ENCODE peak calls at places on chromosomes 2 and 18, in ten cellular contexts. W, A, M, H, G, D, P, R, Y and B are unnamed samples.

GRCh38 chr2:11842324-11842723 is 95.9 kb downstream of the LPIN1 start:
- DNase-seq in W (no peak), A (peak; percentile 43), M (no peak), H (no peak), G (no peak), D (no peak), P (no peak), R (no peak), Y (no peak), B (no peak)

GRCh38 chr2:136008205-136008865 is 22.9 kb upstream of the DARS1 start:
- DNase-seq in W (no peak), A (peak; percentile 19), M (peak; percentile 46), H (no peak), G (peak; percentile 63), D (no peak), P (no peak), R (no peak), Y (peak; percentile 76), B (peak; percentile 42)

GRCh38 chr2:12257476-12257875 is 459.3 kb upstream of the TRIB2 start:
- DNase-seq in W (no peak), A (no peak), M (no peak), H (peak; percentile 5), G (no peak), D (no peak), P (no peak), R (no peak), Y (no peak), B (no peak)

GRCh38 chr2:219119422-219120043 is 41.1 kb downstream of the NHEJ1 start:
- DNase-seq in W (peak; percentile 42), A (peak; percentile 31), M (peak; percentile 81), H (peak; percentile 37), G (peak; percentile 47), D (no peak), P (peak; percentile 72), R (peak; percentile 45), Y (no peak), B (peak; percentile 57)

GRCh38 chr18:24227976-24228660 is 89.3 kb downstream of the CABYR start:
- DNase-seq in W (peak; percentile 76), A (no peak), M (no peak), H (peak; percentile 77), G (no peak), D (no peak), P (no peak), R (no peak), Y (no peak), B (no peak)

GRCh38 chr18:12276736-12277554 is 22.8 kb downstream of the CIDEA start:
- DNase-seq in W (no peak), A (no peak), M (no peak), H (no peak), G (no peak), D (no peak), P (no peak), R (no peak), Y (no peak), B (no peak)

GRCh38 chr2:215784371-215784783 is 229.0 kb downstream of the MREG start:
- DNase-seq in W (peak; percentile 58), A (no peak), M (no peak), H (peak; percentile 97), G (no peak), D (no peak), P (peak; percentile 95), R (no peak), Y (no peak), B (no peak)

GRCh38 chr18:63936156-63936931 is 12.8 kb upstream of the HMSD start:
- DNase-seq in W (peak; percentile 67), A (peak; percentile 59), M (peak; percentile 83), H (peak; percentile 72), G (peak; percentile 36), D (peak; percentile 89), P (peak; percentile 74), R (peak; percentile 57), Y (peak; percentile 91), B (peak; percentile 80)

GRCh38 chr2:36044389-36044788 is 311.2 kb upstream of the CRIM1 start:
- DNase-seq in W (no peak), A (no peak), M (no peak), H (no peak), G (no peak), D (no peak), P (no peak), R (no peak), Y (no peak), B (peak; percentile 21)

GRCh38 chr2:1664698-1665097 is 79.6 kb downstream of the PXDN start:
- DNase-seq in W (no peak), A (no peak), M (no peak), H (no peak), G (no peak), D (no peak), P (no peak), R (no peak), Y (no peak), B (no peak)

GRCh38 chr2:197378494-197378972 is 56.3 kb downstream of the SF3B1 start:
- DNase-seq in W (peak; percentile 19), A (no peak), M (peak; percentile 52), H (peak; percentile 38), G (peak; percentile 61), D (no peak), P (peak; percentile 69), R (peak; percentile 44), Y (no peak), B (peak; percentile 51)

GRCh38 chr18:57251747-57252146 is 100.6 kb upstream of the ST8SIA3 start:
- DNase-seq in W (no peak), A (no peak), M (no peak), H (no peak), G (no peak), D (no peak), P (no peak), R (no peak), Y (no peak), B (no peak)

GRCh38 chr18:46019956-46020355 is 52.1 kb downstream of the PSTPIP2 start:
- DNase-seq in W (no peak), A (no peak), M (no peak), H (peak; percentile 37), G (no peak), D (no peak), P (no peak), R (no peak), Y (no peak), B (no peak)

GRCh38 chr2:10028988-10029874 is 14.1 kb upstream of the KLF11 start:
- DNase-seq in W (no peak), A (no peak), M (peak; percentile 64), H (no peak), G (peak; percentile 59), D (no peak), P (peak; percentile 54), R (no peak), Y (peak; percentile 88), B (no peak)

GRCh38 chr2:119425119-119425405 is 6.6 kb upstream of the TMEM37 start:
- DNase-seq in W (no peak), A (no peak), M (no peak), H (no peak), G (no peak), D (no peak), P (no peak), R (no peak), Y (no peak), B (no peak)

GRCh38 chr18:59085797-59086196 is 53.9 kb upstream of the SEC11C start:
- DNase-seq in W (peak; percentile 84), A (no peak), M (no peak), H (peak; percentile 58), G (no peak), D (no peak), P (no peak), R (no peak), Y (no peak), B (no peak)

GRCh38 chr2:42752299-42752698 is 11.6 kb downstream of the OXER1 start:
- DNase-seq in W (peak; percentile 5), A (no peak), M (no peak), H (no peak), G (no peak), D (no peak), P (no peak), R (no peak), Y (no peak), B (no peak)

GRCh38 chr2:207473866-207474251 is 55.9 kb upstream of the CREB1 start:
- DNase-seq in W (no peak), A (no peak), M (no peak), H (peak; percentile 53), G (no peak), D (no peak), P (no peak), R (no peak), Y (no peak), B (no peak)

GRCh38 chr18:48193521-48194251 is 215.5 kb downstream of the ZBTB7C start:
- DNase-seq in W (peak; percentile 17), A (no peak), M (no peak), H (no peak), G (no peak), D (no peak), P (no peak), R (no peak), Y (no peak), B (no peak)

GRCh38 chr2:135997380-135997779 is 12.0 kb upstream of the DARS1 start:
- DNase-seq in W (no peak), A (no peak), M (peak; percentile 40), H (no peak), G (no peak), D (no peak), P (no peak), R (no peak), Y (peak; percentile 74), B (no peak)